ENCODE peak calls at places on chromosomes 1 and 21, in six cellular contexts. Z is AG09309, Y is heart left ventricle, T is kidney, C is colonic mucosa, F is cardiac muscle cell. J is an unnamed sample.

GRCh38 chr1:27145934-27146354 is 9.0 kb downstream of the SLC9A1 start:
- DNase-seq in Y (no peak), T (peak; percentile 66), C (no peak), F (no peak), Z (peak; percentile 59), J (no peak)

GRCh38 chr1:77290576-77290975 is 8.8 kb downstream of the AK5 start:
- DNase-seq in T (no peak), Z (no peak), C (no peak), Y (no peak), F (no peak), J (no peak)

GRCh38 chr1:32806315-32806714 is 10.8 kb downstream of the YARS1 start:
- DNase-seq in C (no peak), F (peak; percentile 74), Z (no peak), Y (no peak), T (no peak), J (peak; percentile 69)

GRCh38 chr1:147904726-147905125 is 2.1 kb downstream of the GJA8 start:
- DNase-seq in Y (no peak), T (no peak), C (no peak), F (no peak), Z (no peak), J (no peak)

GRCh38 chr1:205247130-205247921 is 19.6 kb downstream of the TMCC2 start:
- DNase-seq in T (no peak), F (no peak), Z (no peak), C (no peak), Y (no peak), J (no peak)

GRCh38 chr1:240399381-240399780 is 212.6 kb downstream of the GREM2 start:
- DNase-seq in Z (peak; percentile 87), Y (no peak), F (peak; percentile 53), T (no peak), C (no peak), J (no peak)

GRCh38 chr1:246058478-246058877 is 448.6 kb downstream of the SMYD3 start:
- DNase-seq in Z (no peak), F (no peak), Y (no peak), T (no peak), C (no peak), J (no peak)

GRCh38 chr1:160830321-160831153 is 32.1 kb downstream of the CD244 start:
- DNase-seq in C (peak; percentile 78), T (no peak), Z (no peak), Y (peak; percentile 56), F (peak; percentile 86), J (peak; percentile 80)

GRCh38 chr1:111139956-111140679 is at the start of the genes CEPT1 and DRAM2:
- DNase-seq in T (peak; percentile 95), Y (peak; percentile 99), C (peak; percentile 98), Z (peak; percentile 83), F (peak; percentile 98), J (peak; percentile 97)

GRCh38 chr1:14983277-14983676 is 170.3 kb upstream of the TMEM51 start:
- DNase-seq in Z (no peak), T (no peak), Y (no peak), C (no peak), F (no peak), J (no peak)

GRCh38 chr1:218250492-218250891 is 34.6 kb upstream of the RRP15 start:
- DNase-seq in Z (no peak), Y (no peak), C (no peak), T (no peak), F (no peak), J (no peak)

GRCh38 chr1:88145752-88146151 is 538.3 kb upstream of the PKN2 start:
- DNase-seq in Z (no peak), Y (no peak), F (no peak), T (no peak), C (no peak), J (no peak)

GRCh38 chr1:180173952-180174351 is 19.3 kb downstream of the QSOX1 start:
- DNase-seq in F (no peak), Z (no peak), C (no peak), Y (peak; percentile 93), T (peak; percentile 80), J (peak; percentile 75)

GRCh38 chr1:225840223-225840610 is 30.3 kb downstream of the EPHX1 start:
- DNase-seq in Z (no peak), C (no peak), Y (no peak), T (peak; percentile 41), F (no peak), J (no peak)

GRCh38 chr1:68301538-68301937 is 69.2 kb upstream of the WLS start:
- DNase-seq in T (no peak), Z (no peak), C (no peak), Y (no peak), F (no peak), J (no peak)

GRCh38 chr1:54845772-54846171 is 41.2 kb downstream of the DHCR24 start:
- DNase-seq in F (no peak), C (no peak), Y (no peak), T (no peak), Z (no peak), J (no peak)

GRCh38 chr1:151840421-151840820 is 801 bp upstream of the C2CD4D start:
- DNase-seq in T (no peak), F (no peak), Z (no peak), Y (no peak), C (no peak), J (no peak)

GRCh38 chr1:205065666-205066065 is 18.6 kb downstream of the TMEM81 start:
- DNase-seq in C (no peak), T (no peak), F (no peak), Y (no peak), Z (no peak), J (no peak)

GRCh38 chr1:8194481-8195227 is 123.3 kb upstream of the SLC45A1 start:
- DNase-seq in T (peak; percentile 8), C (no peak), F (no peak), Y (no peak), Z (no peak), J (no peak)

GRCh38 chr1:67684526-67685066 is 405 bp upstream of the GADD45A start:
- DNase-seq in Y (no peak), C (no peak), F (peak; percentile 15), T (no peak), Z (no peak), J (no peak)

GRCh38 chr1:225410036-225410435 is 17.8 kb downstream of the LBR start:
- DNase-seq in Y (no peak), C (no peak), F (no peak), T (no peak), Z (no peak), J (no peak)

GRCh38 chr21:31349208-31349607 is 5.1 kb upstream of the TIAM1 start:
- DNase-seq in T (no peak), Y (no peak), Z (no peak), C (no peak), F (no peak), J (no peak)

GRCh38 chr1:225838793-225839192 is 28.9 kb downstream of the EPHX1 start:
- DNase-seq in F (no peak), Z (no peak), C (no peak), Y (no peak), T (no peak), J (no peak)

GRCh38 chr1:244874974-244875579 is 10.7 kb upstream of the HNRNPU start:
- DNase-seq in T (no peak), F (no peak), C (no peak), Z (no peak), Y (no peak), J (no peak)

GRCh38 chr1:116538527-116538926 is 32.3 kb downstream of the CD58 start:
- DNase-seq in C (no peak), Y (no peak), Z (no peak), F (no peak), T (no peak), J (no peak)

GRCh38 chr1:47444578-47445465 is 7.0 kb downstream of the FOXD2 start:
- DNase-seq in Y (no peak), C (peak; percentile 77), T (no peak), F (peak; percentile 55), Z (no peak), J (peak; percentile 51)

GRCh38 chr1:17118706-17119075 is 560 bp downstream of the PADI2 start:
- DNase-seq in Y (no peak), T (no peak), F (peak; percentile 17), Z (no peak), C (no peak), J (no peak)
- H3K4me3 ChIP-seq in Y (peak overlapping the region; percentile 27), T (peak overlapping the region; percentile 55), F (peak overlapping the region; percentile 16), Z (peak overlapping the region; percentile 23), C (peak overlapping the region; percentile 47), J (peak overlapping the region; percentile 55)

DNA sequence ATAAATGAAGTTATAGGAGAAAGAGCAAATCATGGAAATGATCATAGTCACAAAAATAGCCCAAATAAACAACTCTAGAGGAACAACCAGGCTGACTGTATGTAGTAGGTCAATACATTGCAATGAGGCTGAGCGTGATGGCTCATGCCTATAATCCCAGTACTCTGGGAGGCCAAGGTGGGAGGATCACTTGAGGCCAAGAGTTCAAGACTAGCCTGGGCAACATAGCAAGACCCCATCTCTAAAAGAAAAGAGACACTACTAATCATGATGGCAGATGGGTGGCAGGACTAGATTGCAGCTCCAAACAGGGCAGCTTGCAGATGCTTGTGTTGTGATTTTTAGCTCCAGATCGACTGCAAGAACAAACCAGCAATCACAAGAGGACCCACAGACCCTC is 27.6 kb downstream of the NDC1 start:
- DNase-seq in T (no peak), Y (no peak), Z (no peak), C (no peak), F (no peak), J (no peak)
- H3K4me3 ChIP-seq in T (no peak overlapping the region), Y (no peak overlapping the region), Z (no peak overlapping the region), C (no peak overlapping the region), F (no peak overlapping the region), J (no peak overlapping the region)

GRCh38 chr1:6389971-6390370 is 3.6 kb downstream of the ACOT7 start:
- DNase-seq in Y (no peak), Z (no peak), C (no peak), F (no peak), T (no peak), J (no peak)

GRCh38 chr1:6393400-6394187 is at the start of gene ACOT7:
- DNase-seq in T (peak; percentile 95), F (peak; percentile 93), Y (peak; percentile 91), C (peak; percentile 89), Z (peak; percentile 29), J (peak; percentile 93)

GRCh38 chr1:6396998-6397397 is 3.4 kb upstream of the ACOT7 start:
- DNase-seq in F (no peak), C (no peak), Y (no peak), Z (no peak), T (peak; percentile 1), J (no peak)

GRCh38 chr1:6392081-6392879 is 1.3 kb downstream of the ACOT7 start:
- DNase-seq in C (peak; percentile 55), T (no peak), Z (no peak), F (no peak), Y (no peak), J (no peak)

DNA sequence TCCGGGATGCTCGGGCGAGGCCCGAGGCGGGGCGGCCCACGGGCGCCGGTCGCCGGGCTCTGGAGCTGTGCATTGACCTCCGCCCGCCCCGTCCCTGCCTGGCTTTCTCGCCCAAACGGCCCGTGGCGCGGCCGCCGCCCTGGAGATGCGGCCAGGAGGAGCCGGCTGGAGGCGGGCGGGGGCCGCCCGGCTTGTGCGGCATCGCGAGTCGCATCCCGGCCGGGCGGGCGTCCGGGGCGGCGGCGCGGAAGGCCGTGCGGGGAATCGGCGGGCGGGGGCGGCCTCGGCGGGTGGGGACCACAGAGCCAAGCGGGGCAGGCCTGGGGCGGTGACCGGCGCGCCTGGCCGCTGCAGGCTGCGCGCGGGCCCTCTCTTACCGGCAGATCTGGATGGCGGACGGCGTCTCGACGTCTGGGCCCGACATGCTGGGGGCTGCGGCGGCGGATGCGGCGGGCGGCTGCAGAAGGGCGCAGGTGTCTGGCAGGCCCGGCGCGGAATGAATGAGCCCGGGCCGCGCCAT is 627 bp downstream of the ACOT7 start:
- DNase-seq in Z (no peak), Y (peak; percentile 33), T (peak; percentile 81), C (peak; percentile 37), F (peak; percentile 41), J (peak; percentile 55)
- H3K4me3 ChIP-seq in Z (peak overlapping the region; percentile 58), Y (peak overlapping the region; percentile 62), T (no peak overlapping the region), C (peak overlapping the region; percentile 53), F (peak overlapping the region; percentile 54), J (peak overlapping the region; percentile 62)

GRCh38 chr1:58399176-58399575 is 147.3 kb downstream of the OMA1 start:
- DNase-seq in F (no peak), C (no peak), T (no peak), Z (no peak), Y (no peak), J (no peak)
- H3K4me3 ChIP-seq in F (no peak overlapping the region), C (no peak overlapping the region), T (no peak overlapping the region), Z (no peak overlapping the region), Y (no peak overlapping the region), J (no peak overlapping the region)